ENCODE peak calls at places on chromosome 7, in four cellular contexts. X, G, Z and F are unnamed samples.

GRCh38 chr7:474605-475424 is 44.8 kb downstream of the PDGFA start:
- DNase-seq in Z (no peak), G (no peak), X (no peak), F (no peak)

GRCh38 chr7:84238611-84239010 is 44.0 kb upstream of the SEMA3A start:
- DNase-seq in X (no peak), G (no peak), Z (no peak), F (no peak)

GRCh38 chr7:21616796-21617436 is 74.1 kb downstream of the DNAH11 start:
- DNase-seq in Z (no peak), G (peak), X (peak), F (no peak)

GRCh38 chr7:100065452-100066186 is 15.9 kb downstream of the ZNF3 start:
- DNase-seq in Z (no peak), G (no peak), X (peak), F (no peak)

GRCh38 chr7:44283381-44284211 is 41.8 kb downstream of the CAMK2B start:
- DNase-seq in G (no peak), Z (no peak), X (no peak), F (peak)

GRCh38 chr7:73999664-74000420 is 28.1 kb upstream of the ELN start:
- DNase-seq in G (no peak), Z (no peak), X (peak), F (no peak)

GRCh38 chr7:101681170-101682007 is 52.3 kb upstream of the MYL10 start:
- DNase-seq in X (peak), G (peak), Z (no peak), F (no peak)

GRCh38 chr7:71271203-71271602 is 139.3 kb downstream of the GALNT17 start:
- DNase-seq in G (no peak), X (no peak), Z (no peak), F (no peak)

GRCh38 chr7:116711790-116712189 is 39.8 kb downstream of the MET start:
- DNase-seq in X (no peak), G (no peak), Z (no peak), F (no peak)

GRCh38 chr7:17142831-17143541 is 155.5 kb upstream of the AHR start:
- DNase-seq in Z (no peak), X (peak), G (no peak), F (no peak)

GRCh38 chr7:27442446-27442845 is 199.8 kb downstream of the EVX1 start:
- DNase-seq in X (peak), G (no peak), Z (no peak), F (no peak)

GRCh38 chr7:36969376-36969775 is 245.1 kb upstream of the AOAH start:
- DNase-seq in G (no peak), X (no peak), Z (no peak), F (no peak)

GRCh38 chr7:21367081-21367480 is 60.8 kb upstream of the SP4 start:
- DNase-seq in G (no peak), Z (no peak), X (no peak), F (no peak)

GRCh38 chr7:129858490-129858889 is 94.3 kb downstream of the UBE2H start:
- DNase-seq in G (no peak), X (no peak), Z (no peak), F (no peak)

GRCh38 chr7:112869111-112869774 is 79.0 kb upstream of the TMEM168 start:
- DNase-seq in X (peak), Z (peak), G (peak), F (peak)

GRCh38 chr7:73742753-73743641 is 4.4 kb upstream of the ABHD11 start:
- DNase-seq in Z (peak), X (no peak), G (peak), F (peak)

GRCh38 chr7:40720401-40720800 is 585.6 kb downstream of the SUGCT start:
- DNase-seq in G (no peak), X (peak), Z (no peak), F (no peak)

GRCh38 chr7:85447004-85447403 is 260.1 kb upstream of the SEMA3D start:
- DNase-seq in X (no peak), Z (no peak), G (no peak), F (no peak)

GRCh38 chr7:75658369-75658768 is 80.4 kb downstream of the HIP1 start:
- DNase-seq in X (no peak), G (no peak), Z (no peak), F (no peak)

GRCh38 chr7:79217468-79217867 is 236.0 kb downstream of the MAGI2 start:
- DNase-seq in G (no peak), Z (no peak), X (peak), F (no peak)

GRCh38 chr7:13904689-13905088 is 84.8 kb downstream of the ETV1 start:
- DNase-seq in G (no peak), X (peak), Z (no peak), F (no peak)

GRCh38 chr7:154863766-154864530 is 139.0 kb downstream of the PAXIP1 start:
- DNase-seq in G (no peak), X (no peak), Z (no peak), F (no peak)

GRCh38 chr7:106914018-106914607 is 49.0 kb downstream of the PIK3CG start:
- DNase-seq in X (no peak), Z (no peak), G (no peak), F (no peak)

GRCh38 chr7:105838273-105839141 is 37.9 kb downstream of the ATXN7L1 start:
- DNase-seq in G (peak), X (peak), Z (no peak), F (no peak)

GRCh38 chr7:105216786-105217185 is 171.9 kb downstream of the SRPK2 start:
- DNase-seq in Z (no peak), X (no peak), G (no peak), F (no peak)

GRCh38 chr7:9507281-9507680 is 1073.9 kb downstream of the NXPH1 start:
- DNase-seq in X (no peak), G (peak), Z (no peak), F (no peak)

GRCh38 chr7:13017325-13017853 is 330.0 kb downstream of the ARL4A start:
- DNase-seq in X (peak), G (peak), Z (no peak), F (peak)

GRCh38 chr7:94655562-94655883 is 410 bp downstream of the SGCE start:
- DNase-seq in G (peak), Z (no peak), X (no peak), F (no peak)

GRCh38 chr7:94656658-94656924 is 658 bp upstream of the SGCE start:
- DNase-seq in X (no peak), G (no peak), Z (no peak), F (no peak)

GRCh38 chr7:94655884-94656657 is at the start of gene SGCE:
- DNase-seq in X (peak), G (peak), Z (peak), F (peak)

GRCh38 chr7:94656925-94657731 is 1.2 kb upstream of the SGCE start:
- DNase-seq in Z (no peak), G (peak), X (peak), F (peak)

GRCh38 chr7:94654764-94655561 is 970 bp downstream of the SGCE start:
- DNase-seq in X (peak), G (peak), Z (no peak), F (peak)
- H3K56ac ChIP-seq in X (peak), G (peak), Z (peak), F (no peak)

GRCh38 chr7:22821702-22822485 is 755 bp downstream of the TOMM7 start:
- DNase-seq in X (no peak), Z (no peak), G (peak), F (no peak)
- H3K56ac ChIP-seq in X (peak), Z (peak), G (peak), F (no peak)

GRCh38 chr7:7557252-7557651 is 9.4 kb upstream of the MIOS start:
- DNase-seq in X (no peak), Z (no peak), G (no peak), F (no peak)
- H3K56ac ChIP-seq in X (no peak), Z (no peak), G (no peak), F (no peak)

GRCh38 chr7:55490099-55490498 is 82.2 kb downstream of the VOPP1 start:
- DNase-seq in Z (no peak), X (no peak), G (no peak), F (no peak)
- H3K56ac ChIP-seq in Z (no peak), X (no peak), G (no peak), F (no peak)

GRCh38 chr7:131130324-131130723 is 197.4 kb upstream of the MKLN1 start:
- DNase-seq in Z (no peak), X (no peak), G (no peak), F (no peak)
- H3K56ac ChIP-seq in Z (no peak), X (no peak), G (no peak), F (no peak)

DNA sequence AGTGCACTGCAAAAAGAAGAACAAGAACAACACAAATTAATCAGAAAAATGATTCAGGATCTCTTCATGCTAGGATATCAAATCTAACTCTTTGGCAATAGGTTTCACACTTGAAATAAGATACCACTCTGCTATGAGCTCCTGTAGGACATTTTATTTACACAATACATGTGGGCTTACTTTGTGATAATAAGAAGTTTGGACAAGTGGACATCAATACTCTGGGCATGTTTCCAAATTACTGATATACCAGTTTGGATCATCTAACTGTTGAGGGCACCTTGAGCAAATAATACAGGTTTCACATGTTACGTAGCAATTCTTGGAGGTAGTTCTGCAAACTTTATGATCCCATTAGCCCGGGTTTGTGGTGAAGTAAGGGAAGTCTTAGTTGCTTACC is 59.8 kb downstream of the CPVL start:
- DNase-seq in Z (no peak), G (no peak), X (no peak), F (no peak)
- H3K56ac ChIP-seq in Z (no peak), G (no peak), X (no peak), F (no peak)

GRCh38 chr7:91326516-91327209 is 62.4 kb downstream of the FZD1 start:
- DNase-seq in G (no peak), Z (no peak), X (no peak), F (no peak)

GRCh38 chr7:91325731-91326130 is 61.5 kb downstream of the FZD1 start:
- DNase-seq in X (no peak), Z (no peak), G (no peak), F (no peak)

GRCh38 chr7:91327341-91327740 is 63.1 kb downstream of the FZD1 start:
- DNase-seq in Z (no peak), G (no peak), X (no peak), F (no peak)

GRCh38 chr7:91324663-91325062 is 60.4 kb downstream of the FZD1 start:
- DNase-seq in X (no peak), Z (no peak), G (no peak), F (no peak)

GRCh38 chr7:91330378-91331295 is 66.4 kb downstream of the FZD1 start:
- DNase-seq in X (no peak), Z (no peak), G (no peak), F (no peak)
- H3K56ac ChIP-seq in X (no peak), Z (no peak), G (no peak), F (no peak)